ENCODE peak calls at places on chromosomes 7 and 10, in six cellular contexts. E, J, B, S, P and T are unnamed samples.

GRCh38 chr10:78415111-78415510 is 381.4 kb downstream of the RPS24 start:
- DNase-seq in B (no peak), E (no peak), P (no peak), J (no peak), S (no peak), T (no peak)

GRCh38 chr7:81616951-81617350 is 152.9 kb downstream of the HGF start:
- DNase-seq in B (no peak), P (no peak), S (peak), E (no peak), J (no peak), T (no peak)

GRCh38 chr7:28627869-28628268 is 215.6 kb downstream of the CREB5 start:
- DNase-seq in S (no peak), J (no peak), P (no peak), E (no peak), B (no peak), T (no peak)

GRCh38 chr7:1531263-1531978 is 919 bp downstream of the MAFK start:
- DNase-seq in S (no peak), B (no peak), E (peak), J (no peak), P (peak), T (no peak)

GRCh38 chr10:18618995-18619394 is 32.4 kb downstream of the NSUN6 start:
- DNase-seq in P (no peak), E (no peak), S (no peak), J (no peak), B (no peak), T (no peak)

GRCh38 chr10:101694674-101695403 is at the start of gene FBXW4:
- DNase-seq in S (peak), J (peak), B (peak), P (peak), E (peak), T (peak)

GRCh38 chr7:41445951-41446350 is 256.9 kb downstream of the INHBA start:
- DNase-seq in P (no peak), B (no peak), S (no peak), J (no peak), E (no peak), T (no peak)

GRCh38 chr7:19296617-19297016 is 151.4 kb upstream of the FERD3L start:
- DNase-seq in E (no peak), J (no peak), P (no peak), S (no peak), B (no peak), T (no peak)

GRCh38 chr7:95104739-95105138 is 197.3 kb downstream of the PPP1R9A start:
- DNase-seq in J (peak), P (no peak), B (no peak), S (no peak), E (no peak), T (no peak)

GRCh38 chr7:113289140-113289740 is 170.9 kb upstream of the SMIM30 start:
- DNase-seq in B (no peak), S (peak), E (no peak), P (no peak), J (no peak), T (no peak)

GRCh38 chr10:71431216-71431944 is 34.7 kb downstream of the CDH23 start:
- DNase-seq in E (peak), B (no peak), J (no peak), P (no peak), S (no peak), T (no peak)

GRCh38 chr10:50517626-50518025 is 106.1 kb downstream of the SGMS1 start:
- DNase-seq in S (no peak), P (no peak), E (no peak), B (no peak), J (no peak), T (no peak)

GRCh38 chr7:1846331-1847065 is 176.4 kb downstream of the ELFN1 start:
- DNase-seq in E (no peak), P (peak), J (no peak), S (peak), B (no peak), T (no peak)

GRCh38 chr10:72426982-72427381 is 72.3 kb upstream of the DNAJB12 start:
- DNase-seq in J (no peak), B (no peak), P (no peak), E (no peak), S (peak), T (no peak)

GRCh38 chr7:127874951-127875608 is 156.2 kb downstream of the LRRC4 start:
- DNase-seq in E (no peak), S (no peak), P (no peak), B (no peak), J (no peak), T (no peak)

GRCh38 chr10:6203331-6204062 is 765 bp downstream of the PFKFB3 start:
- DNase-seq in J (peak), E (peak), P (peak), B (peak), S (peak), T (peak)

GRCh38 chr10:93437946-93438795 is 44.0 kb downstream of the MYOF start:
- DNase-seq in P (no peak), B (no peak), E (no peak), S (peak), J (no peak), T (no peak)

GRCh38 chr10:109963439-109963838 is 40.1 kb upstream of the XPNPEP1 start:
- DNase-seq in P (no peak), B (no peak), E (no peak), S (peak), J (no peak), T (no peak)

GRCh38 chr7:45259966-45260646 is 102.5 kb downstream of the RAMP3 start:
- DNase-seq in B (peak), E (peak), J (peak), P (peak), S (peak), T (no peak)

GRCh38 chr10:115321360-115321759 is 228.2 kb downstream of the ATRNL1 start:
- DNase-seq in S (no peak), E (no peak), P (no peak), B (no peak), J (no peak), T (no peak)

GRCh38 chr7:131620673-131621609 is 64.5 kb upstream of the PODXL start:
- DNase-seq in B (no peak), E (no peak), P (no peak), J (no peak), S (peak), T (no peak)

GRCh38 chr10:13816195-13816926 is 229.6 kb downstream of the PRPF18 start:
- DNase-seq in S (no peak), E (no peak), J (peak), P (no peak), B (no peak), T (no peak)

GRCh38 chr7:128391805-128392204 is 18.0 kb downstream of the IMPDH1 start:
- DNase-seq in E (no peak), B (no peak), P (no peak), J (no peak), S (no peak), T (peak)

GRCh38 chr7:22001345-22002004 is 55.8 kb upstream of the CDCA7L start:
- DNase-seq in E (no peak), P (no peak), S (peak), B (peak), J (peak), T (peak)

GRCh38 chr10:43968076-43968475 is 319.4 kb upstream of the ZNF32 start:
- DNase-seq in P (no peak), E (peak), B (no peak), S (no peak), J (no peak), T (no peak)

GRCh38 chr10:100364735-100365391 is 17.8 kb downstream of the SCD start:
- DNase-seq in J (peak), P (no peak), S (peak), E (no peak), B (no peak), T (no peak)

GRCh38 chr7:26603631-26604030 is 260.8 kb downstream of the SKAP2 start:
- DNase-seq in P (no peak), E (no peak), J (no peak), S (peak), B (no peak), T (no peak)

GRCh38 chr10:27720529-27720928 is 25.1 kb downstream of the MKX start:
- DNase-seq in B (no peak), S (no peak), P (no peak), E (no peak), J (no peak), T (no peak)

GRCh38 chr10:79437111-79437814 is 8.2 kb downstream of the ZCCHC24 start:
- DNase-seq in S (no peak), J (no peak), E (no peak), B (no peak), P (no peak), T (no peak)